ENCODE peak calls at places on chromosomes 3 and 15, in four cellular contexts. I, Q, U and C are unnamed samples. For H3K9me3, the result is how much of the 10 kb centered on the place peaks cover.

GRCh38 chr3:23455775-23456174 is 252.6 kb downstream of the UBE2E2 start:
- DNase-seq in I (no peak), Q (no peak), U (no peak), C (no peak)

GRCh38 chr15:75639191-75639708 is 774 bp downstream of the IMP3 start:
- DNase-seq in I (no peak), Q (no peak), U (no peak), C (no peak)

GRCh38 chr15:70778258-70779076 is 15.1 kb upstream of the UACA start:
- DNase-seq in I (no peak), Q (no peak), U (no peak), C (no peak)

GRCh38 chr3:177574232-177574856 is 377.1 kb upstream of the TBL1XR1 start:
- DNase-seq in I (peak), Q (no peak), U (no peak), C (no peak)

GRCh38 chr15:44370830-44371229 is 56.6 kb upstream of the CTDSPL2 start:
- DNase-seq in I (no peak), Q (no peak), U (peak), C (no peak)

GRCh38 chr3:32493437-32494414 is 8.9 kb downstream of the CMTM6 start:
- DNase-seq in I (no peak), Q (no peak), U (no peak), C (no peak)

GRCh38 chr15:65460948-65461347 is 38.2 kb upstream of the IGDCC4 start:
- DNase-seq in I (no peak), Q (no peak), U (no peak), C (no peak)

GRCh38 chr3:160665784-160666526 is 11.0 kb upstream of the ARL14 start:
- DNase-seq in I (peak), Q (no peak), U (peak), C (no peak)

GRCh38 chr3:59286791-59287531 is 237.1 kb upstream of the CFAP20DC start:
- DNase-seq in I (no peak), Q (no peak), U (no peak), C (no peak)

GRCh38 chr15:33279613-33280205 is 31.1 kb upstream of the RYR3 start:
- DNase-seq in I (no peak), Q (no peak), U (no peak), C (no peak)

GRCh38 chr15:99359760-99360159 is 108.5 kb downstream of the LRRC28 start:
- DNase-seq in I (no peak), Q (no peak), U (no peak), C (no peak)

GRCh38 chr15:99104788-99105515 is at the start of gene SYNM:
- DNase-seq in I (peak), Q (peak), U (no peak), C (peak)

GRCh38 chr3:172341482-172342059 is 106.7 kb downstream of the GHSR start:
- DNase-seq in I (no peak), Q (no peak), U (peak), C (peak)

GRCh38 chr3:54257114-54257513 is 134.8 kb downstream of the CACNA2D3 start:
- DNase-seq in I (no peak), Q (no peak), U (no peak), C (no peak)
- TF ChIP-seq EP300 in I (no peak), Q (no peak), U (no peak), C (no peak)

DNA sequence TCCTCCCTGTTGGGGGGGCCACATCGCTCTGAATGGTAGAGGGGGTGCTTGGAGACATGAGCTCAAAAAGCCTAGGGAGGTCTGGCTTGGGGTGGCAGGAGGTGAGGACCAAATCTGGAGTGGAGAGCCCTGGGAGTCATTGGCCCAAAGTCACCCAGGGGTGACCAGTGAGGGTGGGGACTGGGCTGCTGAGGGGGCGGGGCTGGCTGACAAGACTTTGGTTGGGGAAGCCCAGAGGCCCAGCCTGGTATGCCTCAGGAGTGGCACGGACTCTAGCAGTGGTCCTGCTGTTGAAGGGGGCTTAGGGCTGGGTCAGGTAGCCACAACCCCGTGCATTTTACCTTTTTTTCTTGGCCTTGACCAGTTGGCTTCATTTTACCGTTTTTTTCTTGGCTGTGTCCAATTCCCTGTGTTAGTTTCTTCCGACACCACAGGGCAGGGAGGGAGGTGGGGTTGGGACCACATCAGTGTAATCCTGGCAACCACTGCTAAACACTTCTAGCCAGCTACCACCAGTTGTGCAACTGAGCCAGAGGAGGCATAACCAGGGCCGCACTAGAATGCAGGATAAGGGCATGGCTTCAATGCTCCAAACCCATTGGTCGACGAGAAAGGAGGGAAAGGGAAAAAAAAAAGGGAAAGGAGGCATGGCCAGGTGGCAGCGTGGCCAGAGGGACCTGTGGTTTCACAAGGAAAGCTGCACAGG is 105.3 kb upstream of the C2CD4B start:
- DNase-seq in I (no peak), Q (no peak), U (no peak), C (no peak)
- H3K9me3 ChIP-seq in I (under half), Q (under half), U (under half), C (under half)

DNA sequence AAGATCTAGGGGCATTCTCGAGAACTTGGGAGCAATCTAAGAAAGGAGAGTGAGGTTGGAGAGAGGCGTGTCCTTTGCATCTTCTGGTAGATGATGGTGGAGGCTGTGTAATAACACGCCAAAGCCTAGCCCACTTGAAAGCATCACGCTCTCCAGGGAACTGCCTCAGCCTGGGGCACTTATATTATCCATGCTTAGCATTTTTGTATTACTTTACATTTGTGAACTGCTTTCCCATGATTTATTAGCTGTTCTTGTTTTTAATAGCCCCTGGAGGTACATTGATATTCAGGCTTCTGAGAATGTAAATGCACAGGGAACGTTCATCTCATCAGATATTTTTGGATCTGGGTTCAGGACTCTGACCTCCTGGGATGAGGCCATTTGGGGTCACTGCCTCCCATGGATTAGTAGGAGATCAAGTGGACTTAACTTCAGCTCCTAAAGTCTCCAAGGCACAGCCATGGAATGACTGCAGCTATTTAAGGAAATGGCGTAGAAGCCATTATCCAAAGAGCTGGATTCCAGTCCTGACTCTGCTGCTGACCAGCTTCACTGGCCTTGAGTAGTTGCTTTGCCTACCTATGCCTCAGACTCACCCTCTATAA is 124.9 kb downstream of the LPP start:
- DNase-seq in I (no peak), Q (no peak), U (no peak), C (no peak)
- TF ChIP-seq EP300 in I (no peak), Q (no peak), U (no peak), C (no peak)

DNA sequence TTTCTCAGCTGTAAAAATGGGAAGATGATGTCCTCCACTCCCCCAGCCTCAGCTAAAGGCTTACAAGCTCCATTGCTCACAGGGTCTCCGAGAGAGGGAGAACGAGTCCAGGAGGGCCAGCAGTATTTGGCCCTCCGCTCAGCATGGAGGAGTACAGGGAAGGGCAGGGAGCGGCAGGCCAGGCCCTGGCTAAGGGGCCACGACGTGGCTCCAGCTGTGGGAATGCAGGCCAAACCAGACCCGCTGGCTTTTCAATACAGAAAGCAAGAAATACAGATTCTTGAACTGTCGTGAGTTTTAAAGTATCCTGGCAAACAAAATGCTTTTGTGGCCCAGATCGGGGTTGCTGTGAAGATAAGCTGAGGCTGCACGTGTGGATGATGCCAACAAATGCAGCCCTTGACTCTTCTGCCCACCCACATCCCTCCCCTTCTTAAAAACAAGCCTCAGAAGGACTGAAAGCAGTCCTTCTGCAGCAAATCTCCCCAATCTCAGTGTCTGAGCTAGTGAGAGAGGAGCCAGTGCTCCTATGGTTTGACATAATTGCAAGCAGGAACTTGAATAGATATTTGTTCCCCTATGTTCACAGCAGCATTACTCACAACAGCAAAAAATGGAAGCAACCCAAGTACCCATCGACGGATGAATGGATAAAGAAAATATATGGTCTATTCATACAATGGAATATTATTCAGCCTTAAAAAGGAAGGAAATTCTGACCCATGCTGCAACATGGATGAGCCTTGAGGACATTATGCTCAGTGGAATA is 18.5 kb upstream of the FBLN2 start:
- DNase-seq in I (no peak), Q (no peak), U (no peak), C (no peak)
- H3K9me3 ChIP-seq in I (under half), Q (under half), U (under half), C (under half)

DNA sequence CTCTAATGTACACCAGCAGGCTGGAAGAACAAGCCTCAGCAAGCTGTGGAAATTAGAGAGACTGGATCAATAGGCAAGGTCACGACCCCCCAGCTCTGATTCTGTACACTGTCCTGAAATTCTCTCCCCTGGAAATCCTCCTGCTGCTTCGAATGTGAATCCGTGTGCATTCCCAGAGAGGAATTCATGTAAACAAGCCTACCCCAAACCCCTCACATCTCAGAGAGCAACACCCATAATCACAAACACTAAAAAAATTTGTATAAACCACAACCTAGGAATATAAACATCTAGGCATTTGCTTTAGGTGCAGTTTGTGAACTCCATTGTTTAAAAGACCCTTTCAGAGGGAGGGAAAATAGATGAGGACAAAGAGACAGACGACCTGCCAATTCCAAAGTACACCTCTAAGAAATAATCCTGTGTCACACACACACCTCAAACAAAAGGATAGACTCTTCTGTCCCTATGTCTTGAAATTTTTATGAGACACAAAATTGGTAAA is 325.2 kb downstream of the WDR72 start:
- DNase-seq in I (no peak), Q (no peak), U (no peak), C (no peak)
- TF ChIP-seq EP300 in I (no peak), Q (no peak), U (no peak), C (no peak)

GRCh38 chr3:147886889-147887288 is 477.7 kb downstream of the ZIC1 start:
- DNase-seq in I (no peak), Q (no peak), U (no peak), C (no peak)

GRCh38 chr3:147887797-147888196 is 478.6 kb downstream of the ZIC1 start:
- DNase-seq in I (no peak), Q (no peak), U (no peak), C (no peak)

GRCh38 chr3:147881933-147882332 is 472.8 kb downstream of the ZIC1 start:
- DNase-seq in I (no peak), Q (no peak), U (no peak), C (no peak)
- H3K9me3 ChIP-seq in I (under half), Q (under half), U (under half), C (half or more)